ENCODE peak calls at places on chromosomes 12 and 14, in nine cellular contexts. G, Y, C, B, N, L, F, E and I are unnamed samples.

GRCh38 chr12:41277019-41277770 is 89.1 kb downstream of the PDZRN4 start:
- DNase-seq in G (peak; percentile 52), Y (peak; percentile 56), C (no peak), B (peak; percentile 36), N (no peak), L (no peak), F (peak; percentile 58), E (peak; percentile 61), I (peak; percentile 5)

GRCh38 chr12:31492599-31493196 is 98.2 kb downstream of the DENND5B start:
- DNase-seq in G (no peak), Y (no peak), C (no peak), B (no peak), N (no peak), L (no peak), F (peak; percentile 11), E (no peak), I (no peak)

GRCh38 chr12:18576104-18576622 is 161.6 kb downstream of the PLCZ1 start:
- DNase-seq in G (peak; percentile 44), Y (no peak), C (no peak), B (peak; percentile 25), N (no peak), L (no peak), F (peak; percentile 67), E (no peak), I (no peak)

GRCh38 chr12:98939926-98940325 is 294.8 kb downstream of the APAF1 start:
- DNase-seq in G (no peak), Y (no peak), C (no peak), B (no peak), N (no peak), L (no peak), F (no peak), E (peak; percentile 55), I (no peak)

GRCh38 chr12:118645219-118645618 is 268.9 kb downstream of the SUDS3 start:
- DNase-seq in G (no peak), Y (peak; percentile 54), C (no peak), B (no peak), N (no peak), L (no peak), F (no peak), E (peak; percentile 92), I (no peak)

GRCh38 chr12:51171884-51172514 is 936 bp downstream of the TFCP2 start:
- DNase-seq in G (peak; percentile 48), Y (peak; percentile 44), C (no peak), B (no peak), N (peak; percentile 30), L (no peak), F (peak; percentile 44), E (no peak), I (no peak)

GRCh38 chr14:71491925-71492324 is 440.3 kb upstream of the RGS6 start:
- DNase-seq in G (peak; percentile 41), Y (no peak), C (no peak), B (no peak), N (peak; percentile 27), L (no peak), F (no peak), E (no peak), I (no peak)

GRCh38 chr14:100386121-100386520 is 63.0 kb downstream of the SLC25A47 start:
- DNase-seq in G (peak; percentile 34), Y (no peak), C (no peak), B (no peak), N (no peak), L (no peak), F (no peak), E (no peak), I (no peak)

GRCh38 chr14:36976571-36977023 is 195.8 kb downstream of the SLC25A21 start:
- DNase-seq in G (peak; percentile 37), Y (no peak), C (no peak), B (peak; percentile 33), N (no peak), L (no peak), F (peak; percentile 56), E (peak; percentile 56), I (no peak)

GRCh38 chr12:21655594-21655993 is 2.0 kb downstream of the LDHB start:
- DNase-seq in G (no peak), Y (no peak), C (no peak), B (no peak), N (no peak), L (no peak), F (no peak), E (no peak), I (no peak)

GRCh38 chr12:868722-869121 is 80.8 kb downstream of the RAD52 start:
- DNase-seq in G (no peak), Y (no peak), C (no peak), B (no peak), N (no peak), L (no peak), F (no peak), E (peak; percentile 70), I (no peak)

GRCh38 chr14:43983721-43984120 is 523.4 kb downstream of the FSCB start:
- DNase-seq in G (no peak), Y (no peak), C (no peak), B (no peak), N (no peak), L (no peak), F (no peak), E (no peak), I (no peak)

GRCh38 chr12:51863921-51864700 is 15.6 kb upstream of the FIGNL2 start:
- DNase-seq in G (no peak), Y (peak; percentile 74), C (no peak), B (no peak), N (no peak), L (peak; percentile 29), F (peak; percentile 31), E (peak; percentile 97), I (no peak)

GRCh38 chr14:52010173-52010693 is 20.9 kb downstream of the RTRAF start:
- DNase-seq in G (no peak), Y (no peak), C (no peak), B (no peak), N (no peak), L (no peak), F (no peak), E (no peak), I (no peak)

GRCh38 chr12:123744836-123745235 is 17.3 kb upstream of the DNAH10 start:
- DNase-seq in G (no peak), Y (no peak), C (no peak), B (no peak), N (no peak), L (no peak), F (peak; percentile 11), E (peak; percentile 75), I (no peak)
- TF ChIP-seq CTCF in G (no peak), Y (no peak), C (no peak), B (peak; percentile 23), N (no peak), L (no peak), F (no peak), E (peak; percentile 63), I (no peak)

GRCh38 chr12:53328043-53328435 is 6.6 kb upstream of the AAAS start:
- DNase-seq in G (no peak), Y (no peak), C (no peak), B (no peak), N (no peak), L (no peak), F (no peak), E (peak; percentile 90), I (no peak)
- TF ChIP-seq CTCF in G (no peak), Y (no peak), C (no peak), B (no peak), N (no peak), L (no peak), F (no peak), E (peak; percentile 63), I (no peak)

GRCh38 chr14:76918751-76919421 is 92.7 kb downstream of the LRRC74A start:
- DNase-seq in G (peak; percentile 99), Y (peak; percentile 96), C (peak; percentile 95), B (peak; percentile 99), N (peak; percentile 98), L (peak; percentile 98), F (peak; percentile 100), E (peak; percentile 91), I (peak; percentile 99)

GRCh38 chr14:76917759-76918175 is 91.6 kb downstream of the LRRC74A start:
- DNase-seq in G (no peak), Y (no peak), C (peak; percentile 54), B (no peak), N (peak; percentile 93), L (peak; percentile 54), F (peak; percentile 36), E (peak; percentile 65), I (no peak)

GRCh38 chr14:76918176-76918750 is 92.1 kb downstream of the LRRC74A start:
- DNase-seq in G (peak; percentile 90), Y (peak; percentile 75), C (peak; percentile 74), B (peak; percentile 76), N (peak; percentile 74), L (peak; percentile 61), F (peak; percentile 91), E (peak; percentile 78), I (peak; percentile 88)

GRCh38 chr14:76919431-76919810 is 93.2 kb downstream of the LRRC74A start:
- DNase-seq in G (no peak), Y (no peak), C (peak; percentile 38), B (no peak), N (no peak), L (peak; percentile 46), F (no peak), E (peak; percentile 51), I (no peak)

DNA sequence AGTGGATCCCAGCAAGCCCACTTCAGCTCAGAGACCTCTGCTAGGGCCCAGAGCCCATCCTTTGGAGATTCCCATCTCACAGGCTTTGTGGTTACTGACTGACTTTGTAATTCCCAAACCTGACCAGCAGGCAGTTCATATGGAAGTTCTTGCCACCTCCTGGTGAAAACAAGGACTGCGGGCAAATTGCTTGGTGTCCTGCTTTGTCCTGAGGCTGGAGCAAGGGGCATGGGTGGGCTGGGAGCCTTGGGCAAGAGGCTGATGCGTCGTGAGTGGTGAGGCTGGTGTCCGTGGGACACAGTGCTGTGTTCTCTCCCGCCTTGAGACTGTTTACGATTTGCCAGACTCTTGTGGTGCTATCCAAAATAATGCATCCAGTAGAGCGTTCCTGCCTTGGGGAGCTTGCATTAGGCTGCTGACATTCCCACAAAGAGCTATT is 91.0 kb downstream of the LRRC74A start:
- DNase-seq in G (peak; percentile 84), Y (peak; percentile 73), C (peak; percentile 41), B (peak; percentile 80), N (peak; percentile 74), L (peak; percentile 62), F (peak; percentile 87), E (peak; percentile 95), I (no peak)
- TF ChIP-seq CTCF in G (peak; percentile 94), Y (peak; percentile 54), C (peak; percentile 34), B (peak; percentile 89), N (peak; percentile 51), L (peak; percentile 11), F (peak; percentile 82), E (peak; percentile 88), I (peak; percentile 76)

GRCh38 chr14:63855272-63855671 is 2.5 kb downstream of the SYNE2 start:
- DNase-seq in G (no peak), Y (no peak), C (no peak), B (no peak), N (no peak), L (no peak), F (no peak), E (no peak), I (no peak)

GRCh38 chr14:63853831-63854293 is 1.1 kb downstream of the SYNE2 start:
- DNase-seq in G (peak; percentile 52), Y (peak; percentile 72), C (peak; percentile 39), B (peak; percentile 32), N (peak; percentile 73), L (peak; percentile 58), F (peak; percentile 69), E (peak; percentile 66), I (no peak)

GRCh38 chr14:63854330-63854729 is 1.5 kb downstream of the SYNE2 start:
- DNase-seq in G (no peak), Y (no peak), C (no peak), B (no peak), N (no peak), L (no peak), F (no peak), E (peak; percentile 44), I (no peak)

GRCh38 chr14:63852271-63852816 is 460 bp upstream of the SYNE2 start:
- DNase-seq in G (peak; percentile 20), Y (no peak), C (no peak), B (no peak), N (no peak), L (no peak), F (peak; percentile 45), E (no peak), I (no peak)

GRCh38 chr14:63852817-63853730 is at the start of gene SYNE2:
- DNase-seq in G (peak; percentile 65), Y (peak; percentile 89), C (peak; percentile 69), B (peak; percentile 28), N (peak; percentile 73), L (peak; percentile 85), F (peak; percentile 87), E (peak; percentile 94), I (peak; percentile 20)
- TF ChIP-seq CTCF in G (peak; percentile 32), Y (peak; percentile 33), C (no peak), B (peak; percentile 24), N (peak; percentile 37), L (peak; percentile 44), F (no peak), E (peak; percentile 53), I (peak; percentile 13)